ENCODE peak calls at places on chromosomes 6 and 20, in eight cellular contexts. One of them, this sample, is unnamed.

GRCh38 chr6:14968056-14968643 is 277.7 kb upstream of the JARID2 start:
- DNase-seq in HFFc6: no peak
- DNase-seq in stomach: no peak
- DNase-seq in CD8-positive, alpha-beta T cell: no peak
- DNase-seq in colonic mucosa: no peak
- DNase-seq in kidney epithelial cell: no peak
- DNase-seq in fibroblast of lung: no peak
- DNase-seq in AG04450: no peak
- DNase-seq in this sample: no peak

GRCh38 chr6:111555041-111555440 is 50.6 kb downstream of the TRAF3IP2 start:
- DNase-seq in HFFc6: peak
- DNase-seq in stomach: no peak
- DNase-seq in CD8-positive, alpha-beta T cell: no peak
- DNase-seq in colonic mucosa: no peak
- DNase-seq in kidney epithelial cell: no peak
- DNase-seq in fibroblast of lung: peak
- DNase-seq in AG04450: no peak
- DNase-seq in this sample: no peak

GRCh38 chr6:42304313-42304712 is 86.7 kb upstream of the MRPS10 start:
- DNase-seq in HFFc6: no peak
- DNase-seq in stomach: no peak
- DNase-seq in CD8-positive, alpha-beta T cell: no peak
- DNase-seq in colonic mucosa: no peak
- DNase-seq in kidney epithelial cell: no peak
- DNase-seq in fibroblast of lung: no peak
- DNase-seq in AG04450: no peak
- DNase-seq in this sample: no peak

GRCh38 chr6:73798592-73798991 is 102.6 kb downstream of the CD109 start:
- DNase-seq in HFFc6: peak
- DNase-seq in stomach: no peak
- DNase-seq in CD8-positive, alpha-beta T cell: no peak
- DNase-seq in colonic mucosa: peak
- DNase-seq in kidney epithelial cell: peak
- DNase-seq in fibroblast of lung: peak
- DNase-seq in AG04450: peak
- DNase-seq in this sample: no peak

GRCh38 chr6:137160763-137161162 is 12.7 kb downstream of the IL22RA2 start:
- DNase-seq in HFFc6: no peak
- DNase-seq in stomach: no peak
- DNase-seq in CD8-positive, alpha-beta T cell: no peak
- DNase-seq in colonic mucosa: no peak
- DNase-seq in kidney epithelial cell: no peak
- DNase-seq in fibroblast of lung: peak
- DNase-seq in AG04450: no peak
- DNase-seq in this sample: no peak

GRCh38 chr6:107822154-107823046 is 1.7 kb downstream of the SCML4 start:
- DNase-seq in HFFc6: no peak
- DNase-seq in stomach: no peak
- DNase-seq in CD8-positive, alpha-beta T cell: peak
- DNase-seq in colonic mucosa: no peak
- DNase-seq in kidney epithelial cell: no peak
- DNase-seq in fibroblast of lung: no peak
- DNase-seq in AG04450: no peak
- DNase-seq in this sample: no peak

GRCh38 chr20:60486345-60486744 is 528.1 kb downstream of the CDH26 start:
- DNase-seq in HFFc6: no peak
- DNase-seq in stomach: no peak
- DNase-seq in CD8-positive, alpha-beta T cell: no peak
- DNase-seq in colonic mucosa: no peak
- DNase-seq in kidney epithelial cell: no peak
- DNase-seq in fibroblast of lung: no peak
- DNase-seq in AG04450: no peak
- DNase-seq in this sample: no peak

GRCh38 chr6:73180718-73181619 is 44.3 kb downstream of the KHDC1L start:
- DNase-seq in HFFc6: peak
- DNase-seq in stomach: no peak
- DNase-seq in CD8-positive, alpha-beta T cell: no peak
- DNase-seq in colonic mucosa: no peak
- DNase-seq in kidney epithelial cell: peak
- DNase-seq in fibroblast of lung: peak
- DNase-seq in AG04450: peak
- DNase-seq in this sample: no peak

GRCh38 chr6:43733471-43734293 is 36.3 kb upstream of the VEGFA start:
- DNase-seq in HFFc6: no peak
- DNase-seq in stomach: peak
- DNase-seq in CD8-positive, alpha-beta T cell: peak
- DNase-seq in colonic mucosa: no peak
- DNase-seq in kidney epithelial cell: no peak
- DNase-seq in fibroblast of lung: no peak
- DNase-seq in AG04450: no peak
- DNase-seq in this sample: peak

GRCh38 chr6:134400941-134401340 is 83.0 kb upstream of the SGK1 start:
- DNase-seq in HFFc6: no peak
- DNase-seq in stomach: no peak
- DNase-seq in CD8-positive, alpha-beta T cell: no peak
- DNase-seq in colonic mucosa: no peak
- DNase-seq in kidney epithelial cell: no peak
- DNase-seq in fibroblast of lung: no peak
- DNase-seq in AG04450: no peak
- DNase-seq in this sample: no peak

GRCh38 chr6:130115036-130115435 is 96.7 kb downstream of the L3MBTL3 start:
- DNase-seq in HFFc6: no peak
- DNase-seq in stomach: no peak
- DNase-seq in CD8-positive, alpha-beta T cell: no peak
- DNase-seq in colonic mucosa: no peak
- DNase-seq in kidney epithelial cell: no peak
- DNase-seq in fibroblast of lung: no peak
- DNase-seq in AG04450: no peak
- DNase-seq in this sample: no peak

GRCh38 chr6:152048921-152049320 is 241.4 kb downstream of the ESR1 start:
- DNase-seq in HFFc6: no peak
- DNase-seq in stomach: no peak
- DNase-seq in CD8-positive, alpha-beta T cell: no peak
- DNase-seq in colonic mucosa: no peak
- DNase-seq in kidney epithelial cell: no peak
- DNase-seq in fibroblast of lung: no peak
- DNase-seq in AG04450: no peak
- DNase-seq in this sample: no peak

GRCh38 chr6:144215402-144215931 is 65.2 kb downstream of the STX11 start:
- DNase-seq in HFFc6: no peak
- DNase-seq in stomach: no peak
- DNase-seq in CD8-positive, alpha-beta T cell: peak
- DNase-seq in colonic mucosa: peak
- DNase-seq in kidney epithelial cell: no peak
- DNase-seq in fibroblast of lung: peak
- DNase-seq in AG04450: no peak
- DNase-seq in this sample: no peak

GRCh38 chr20:63074631-63075030 is 67.9 kb upstream of the BHLHE23 start:
- DNase-seq in HFFc6: no peak
- DNase-seq in stomach: no peak
- DNase-seq in CD8-positive, alpha-beta T cell: no peak
- DNase-seq in colonic mucosa: no peak
- DNase-seq in kidney epithelial cell: no peak
- DNase-seq in fibroblast of lung: no peak
- DNase-seq in AG04450: no peak
- DNase-seq in this sample: no peak

GRCh38 chr20:38345643-38346042 is 639 bp upstream of the LBP start:
- DNase-seq in HFFc6: no peak
- DNase-seq in stomach: no peak
- DNase-seq in CD8-positive, alpha-beta T cell: no peak
- DNase-seq in colonic mucosa: no peak
- DNase-seq in kidney epithelial cell: no peak
- DNase-seq in fibroblast of lung: no peak
- DNase-seq in AG04450: no peak
- DNase-seq in this sample: no peak

GRCh38 chr6:150016324-150017185 is 8.8 kb downstream of the RAET1L start:
- DNase-seq in HFFc6: peak
- DNase-seq in stomach: peak
- DNase-seq in CD8-positive, alpha-beta T cell: peak
- DNase-seq in colonic mucosa: peak
- DNase-seq in kidney epithelial cell: no peak
- DNase-seq in fibroblast of lung: peak
- DNase-seq in AG04450: peak
- DNase-seq in this sample: no peak

GRCh38 chr20:24951536-24952047 is 2.5 kb downstream of the CST7 start:
- DNase-seq in HFFc6: no peak
- DNase-seq in stomach: peak
- DNase-seq in CD8-positive, alpha-beta T cell: no peak
- DNase-seq in colonic mucosa: no peak
- DNase-seq in kidney epithelial cell: no peak
- DNase-seq in fibroblast of lung: no peak
- DNase-seq in AG04450: no peak
- DNase-seq in this sample: no peak

GRCh38 chr20:62338294-62338620 is 28.9 kb downstream of the LAMA5 start:
- DNase-seq in HFFc6: no peak
- DNase-seq in stomach: no peak
- DNase-seq in CD8-positive, alpha-beta T cell: no peak
- DNase-seq in colonic mucosa: no peak
- DNase-seq in kidney epithelial cell: no peak
- DNase-seq in fibroblast of lung: no peak
- DNase-seq in AG04450: no peak
- DNase-seq in this sample: no peak

GRCh38 chr20:17635846-17636245 is 46.2 kb downstream of the RRBP1 start:
- DNase-seq in HFFc6: no peak
- DNase-seq in stomach: no peak
- DNase-seq in CD8-positive, alpha-beta T cell: no peak
- DNase-seq in colonic mucosa: no peak
- DNase-seq in kidney epithelial cell: no peak
- DNase-seq in fibroblast of lung: no peak
- DNase-seq in AG04450: no peak
- DNase-seq in this sample: no peak

GRCh38 chr20:48204499-48204898 is 419.2 kb upstream of the SULF2 start:
- DNase-seq in HFFc6: no peak
- DNase-seq in stomach: no peak
- DNase-seq in CD8-positive, alpha-beta T cell: no peak
- DNase-seq in colonic mucosa: no peak
- DNase-seq in kidney epithelial cell: no peak
- DNase-seq in fibroblast of lung: no peak
- DNase-seq in AG04450: no peak
- DNase-seq in this sample: no peak

GRCh38 chr6:98843274-98844243 is 9.2 kb downstream of the POU3F2 start:
- DNase-seq in HFFc6: no peak
- DNase-seq in stomach: no peak
- DNase-seq in CD8-positive, alpha-beta T cell: no peak
- DNase-seq in colonic mucosa: no peak
- DNase-seq in kidney epithelial cell: no peak
- DNase-seq in fibroblast of lung: peak
- DNase-seq in AG04450: no peak
- DNase-seq in this sample: no peak

GRCh38 chr20:44711237-44711636 is 3.9 kb upstream of the CCN5 start:
- DNase-seq in HFFc6: no peak
- DNase-seq in stomach: no peak
- DNase-seq in CD8-positive, alpha-beta T cell: no peak
- DNase-seq in colonic mucosa: no peak
- DNase-seq in kidney epithelial cell: no peak
- DNase-seq in fibroblast of lung: no peak
- DNase-seq in AG04450: no peak
- DNase-seq in this sample: no peak
- TF ChIP-seq CTCF in HFFc6: no peak
- TF ChIP-seq CTCF in stomach: no peak
- TF ChIP-seq CTCF in CD8-positive, alpha-beta T cell: no peak
- TF ChIP-seq CTCF in colonic mucosa: no peak
- TF ChIP-seq CTCF in kidney epithelial cell: no peak
- TF ChIP-seq CTCF in fibroblast of lung: no peak
- TF ChIP-seq CTCF in AG04450: no peak
- TF ChIP-seq CTCF in this sample: no peak

GRCh38 chr6:79584332-79584731 is 46.8 kb upstream of the SH3BGRL2 start:
- DNase-seq in HFFc6: no peak
- DNase-seq in stomach: no peak
- DNase-seq in CD8-positive, alpha-beta T cell: no peak
- DNase-seq in colonic mucosa: no peak
- DNase-seq in kidney epithelial cell: no peak
- DNase-seq in fibroblast of lung: no peak
- DNase-seq in AG04450: no peak
- DNase-seq in this sample: no peak

GRCh38 chr6:79589701-79590100 is 41.4 kb upstream of the SH3BGRL2 start:
- DNase-seq in HFFc6: no peak
- DNase-seq in stomach: no peak
- DNase-seq in CD8-positive, alpha-beta T cell: no peak
- DNase-seq in colonic mucosa: no peak
- DNase-seq in kidney epithelial cell: no peak
- DNase-seq in fibroblast of lung: no peak
- DNase-seq in AG04450: no peak
- DNase-seq in this sample: no peak

DNA sequence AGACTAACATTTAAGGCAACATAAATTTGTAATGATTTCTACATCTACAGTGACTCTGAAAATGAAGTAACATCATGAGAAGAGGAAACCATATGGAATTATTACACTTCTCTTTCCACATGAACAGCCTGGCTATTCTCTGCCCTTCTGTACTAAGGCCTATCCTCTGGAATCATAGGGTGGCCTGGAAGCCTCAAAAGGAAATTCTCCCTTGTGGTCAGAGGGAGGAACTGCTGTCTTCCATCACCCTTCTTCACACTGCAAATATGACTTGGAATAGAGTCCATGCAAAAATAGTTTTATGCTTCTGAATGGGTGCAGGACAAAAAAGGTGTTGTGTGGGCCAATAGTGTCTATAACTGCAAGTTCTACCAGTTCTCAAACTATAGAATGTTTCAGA is 44.6 kb upstream of the SH3BGRL2 start:
- DNase-seq in HFFc6: peak
- DNase-seq in stomach: no peak
- DNase-seq in CD8-positive, alpha-beta T cell: no peak
- DNase-seq in colonic mucosa: no peak
- DNase-seq in kidney epithelial cell: no peak
- DNase-seq in fibroblast of lung: no peak
- DNase-seq in AG04450: no peak
- DNase-seq in this sample: no peak
- TF ChIP-seq CTCF in HFFc6: peak
- TF ChIP-seq CTCF in stomach: no peak
- TF ChIP-seq CTCF in CD8-positive, alpha-beta T cell: no peak
- TF ChIP-seq CTCF in colonic mucosa: peak
- TF ChIP-seq CTCF in kidney epithelial cell: peak
- TF ChIP-seq CTCF in fibroblast of lung: peak
- TF ChIP-seq CTCF in AG04450: peak
- TF ChIP-seq CTCF in this sample: peak

GRCh38 chr6:91781946-91782345 is 1195.1 kb upstream of the MAP3K7 start:
- DNase-seq in HFFc6: no peak
- DNase-seq in stomach: no peak
- DNase-seq in CD8-positive, alpha-beta T cell: no peak
- DNase-seq in colonic mucosa: no peak
- DNase-seq in kidney epithelial cell: no peak
- DNase-seq in fibroblast of lung: no peak
- DNase-seq in AG04450: no peak
- DNase-seq in this sample: no peak
- TF ChIP-seq CTCF in HFFc6: no peak
- TF ChIP-seq CTCF in stomach: no peak
- TF ChIP-seq CTCF in CD8-positive, alpha-beta T cell: no peak
- TF ChIP-seq CTCF in colonic mucosa: no peak
- TF ChIP-seq CTCF in kidney epithelial cell: no peak
- TF ChIP-seq CTCF in fibroblast of lung: no peak
- TF ChIP-seq CTCF in AG04450: no peak
- TF ChIP-seq CTCF in this sample: no peak

DNA sequence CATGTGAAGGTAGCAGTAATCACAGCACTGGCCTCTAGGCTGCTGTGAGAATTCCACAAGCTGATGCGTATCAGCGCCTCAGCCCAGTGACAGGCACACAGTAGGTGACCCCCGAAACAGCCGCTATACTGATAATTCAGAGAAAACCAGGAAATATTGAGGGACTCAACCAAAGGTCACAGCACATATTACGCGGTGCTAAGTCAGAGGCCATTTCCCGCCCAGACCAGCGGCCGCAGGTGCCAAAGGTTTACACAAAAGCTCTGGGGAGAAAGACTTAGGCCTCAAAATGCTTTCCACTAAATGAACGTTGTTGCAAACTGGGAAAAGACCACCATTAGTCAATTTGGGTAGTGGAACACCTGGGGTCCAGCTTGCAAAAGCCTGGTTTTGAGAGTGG is 4.9 kb downstream of the NOL4L start:
- DNase-seq in HFFc6: no peak
- DNase-seq in stomach: no peak
- DNase-seq in CD8-positive, alpha-beta T cell: no peak
- DNase-seq in colonic mucosa: no peak
- DNase-seq in kidney epithelial cell: no peak
- DNase-seq in fibroblast of lung: no peak
- DNase-seq in AG04450: no peak
- DNase-seq in this sample: no peak
- TF ChIP-seq CTCF in HFFc6: no peak
- TF ChIP-seq CTCF in stomach: no peak
- TF ChIP-seq CTCF in CD8-positive, alpha-beta T cell: no peak
- TF ChIP-seq CTCF in colonic mucosa: no peak
- TF ChIP-seq CTCF in kidney epithelial cell: no peak
- TF ChIP-seq CTCF in fibroblast of lung: no peak
- TF ChIP-seq CTCF in AG04450: no peak
- TF ChIP-seq CTCF in this sample: no peak